ENCODE peak calls at places on chromosomes 2 and 18, in four cellular contexts. W is RCC 7860; I is IMR-90; F is stimulated activated CD8-positive, alpha-beta memory T cell treated with anti-CD3 and anti-CD28 coated beads, Interleukin-2, amount 100 ng/mL, for 1 hour. C is an unnamed sample.

GRCh38 chr18:77858331-77858730 is 608.7 kb downstream of the GALR1 start:
- DNase-seq in W (no peak), I (no peak), F (no peak), C (no peak)

GRCh38 chr2:112904883-112905282 is 6.1 kb upstream of the IL37 start:
- DNase-seq in F (no peak), W (no peak), I (no peak), C (no peak)

GRCh38 chr2:26978061-26978596 is 7.7 kb downstream of the MAPRE3 start:
- DNase-seq in F (no peak), I (no peak), W (peak), C (no peak)

GRCh38 chr2:151619337-151619989 is 114.8 kb downstream of the NEB start:
- DNase-seq in F (no peak), W (peak), I (peak), C (peak)

GRCh38 chr2:49943944-49944803 is 789.9 kb upstream of the FSHR start:
- DNase-seq in F (no peak), W (no peak), I (no peak), C (no peak)

GRCh38 chr2:121994238-121995206 is 239.1 kb downstream of the TSN start:
- DNase-seq in F (no peak), I (no peak), W (no peak), C (no peak)

GRCh38 chr2:239531456-239532304 is 130.9 kb upstream of the HDAC4 start:
- DNase-seq in F (no peak), I (no peak), W (no peak), C (no peak)

GRCh38 chr2:106054880-106055655 is 139.0 kb downstream of the UXS1 start:
- DNase-seq in W (no peak), I (no peak), F (no peak), C (no peak)

GRCh38 chr2:202034249-202035088 is 814 bp downstream of the FZD7 start:
- DNase-seq in F (no peak), I (no peak), W (no peak), C (no peak)

GRCh38 chr2:8643238-8643995 is 38.4 kb upstream of the ID2 start:
- DNase-seq in F (no peak), W (no peak), I (no peak), C (no peak)

GRCh38 chr18:3857544-3857943 is 407.6 kb downstream of the TGIF1 start:
- DNase-seq in F (no peak), I (peak), W (peak), C (no peak)

GRCh38 chr2:11903085-11903484 is 156.7 kb downstream of the LPIN1 start:
- DNase-seq in F (no peak), W (no peak), I (no peak), C (no peak)

GRCh38 chr2:28545590-28546195 is 49.8 kb downstream of the PLB1 start:
- DNase-seq in I (no peak), W (no peak), F (no peak), C (no peak)

GRCh38 chr2:157413342-157414035 is 30.4 kb downstream of the CYTIP start:
- DNase-seq in I (no peak), W (no peak), F (no peak), C (no peak)

GRCh38 chr2:178761759-178762371 is 45.4 kb downstream of the TTN start:
- DNase-seq in I (peak), W (peak), F (no peak), C (peak)

GRCh38 chr2:733001-733400 is 55.8 kb upstream of the TMEM18 start:
- DNase-seq in F (no peak), I (no peak), W (no peak), C (no peak)

GRCh38 chr2:197079832-197080555 is 153.5 kb upstream of the PGAP1 start:
- DNase-seq in W (no peak), I (peak), F (no peak), C (no peak)